ENCODE peak calls at places on chromosomes 2 and 18, in ten cellular contexts. E is T-helper 1 cell, R is fibroblast of mammary gland, D is neural crest cell, P is AG04450, K is AG08395, W is NT2/D1, U is PC-3, H is adrenal gland, O is germinal center. Q is an unnamed sample.

GRCh38 chr18:79986726-79987125 is 1.6 kb downstream of the TXNL4A start:
- DNase-seq in D (no peak), O (no peak), R (no peak), P (no peak), U (no peak), H (no peak), W (no peak), K (peak), E (no peak), Q (no peak)

GRCh38 chr2:15766911-15767597 is 173.3 kb upstream of the MYCN start:
- DNase-seq in U (no peak), W (no peak), E (no peak), O (no peak), H (no peak), R (no peak), D (no peak), P (no peak), K (no peak), Q (no peak)

GRCh38 chr2:26934335-26934724 is 36.1 kb upstream of the MAPRE3 start:
- DNase-seq in P (no peak), U (no peak), K (no peak), O (no peak), D (no peak), H (no peak), R (no peak), W (no peak), E (no peak), Q (no peak)

GRCh38 chr2:188984126-188984525 is 10.0 kb downstream of the COL3A1 start:
- DNase-seq in P (no peak), O (no peak), H (no peak), U (peak), W (no peak), E (no peak), K (peak), R (peak), D (no peak), Q (no peak)

GRCh38 chr2:236569593-236569973 is at the start of gene ACKR3:
- DNase-seq in E (peak), W (peak), K (peak), D (peak), O (peak), R (peak), U (peak), H (peak), P (no peak), Q (peak)

GRCh38 chr2:241813806-241814570 is 5.0 kb downstream of the NEU4 start:
- DNase-seq in P (no peak), W (no peak), K (no peak), E (no peak), D (no peak), O (no peak), H (no peak), R (peak), U (no peak), Q (peak)

GRCh38 chr18:43589611-43590151 is 312.4 kb upstream of the SYT4 start:
- DNase-seq in R (no peak), D (no peak), E (no peak), W (no peak), H (no peak), U (no peak), P (no peak), K (no peak), O (no peak), Q (no peak)

GRCh38 chr2:133235959-133236358 is 332.3 kb downstream of the NCKAP5 start:
- DNase-seq in W (no peak), O (no peak), R (peak), U (peak), K (no peak), E (no peak), D (no peak), H (no peak), P (peak), Q (no peak)

GRCh38 chr2:200810252-200810650 is 1.5 kb upstream of the BZW1 start:
- DNase-seq in R (peak), H (peak), U (peak), O (no peak), W (no peak), D (no peak), E (no peak), K (peak), P (peak), Q (no peak)

GRCh38 chr2:209391776-209392401 is 32.0 kb upstream of the MAP2 start:
- DNase-seq in R (peak), O (no peak), U (peak), W (no peak), E (no peak), K (peak), P (no peak), D (no peak), H (peak), Q (no peak)

GRCh38 chr2:38712871-38713270 is 38.3 kb downstream of the SRSF7 start:
- DNase-seq in H (no peak), K (no peak), O (no peak), P (no peak), R (peak), D (no peak), E (no peak), W (no peak), U (peak), Q (no peak)

GRCh38 chr2:1766851-1767771 is 22.8 kb upstream of the PXDN start:
- DNase-seq in K (no peak), U (no peak), H (no peak), R (no peak), W (no peak), O (no peak), E (no peak), D (no peak), P (no peak), Q (no peak)

GRCh38 chr2:176101862-176102261 is 2.3 kb downstream of the HOXD12 start:
- DNase-seq in R (no peak), E (no peak), W (no peak), H (no peak), P (no peak), D (no peak), O (no peak), U (no peak), K (no peak), Q (no peak)

GRCh38 chr2:217953531-217953932 is 49.3 kb downstream of the TNS1 start:
- DNase-seq in K (no peak), O (no peak), P (no peak), W (no peak), R (no peak), E (no peak), U (no peak), D (no peak), H (peak), Q (no peak)

GRCh38 chr18:36901277-36901701 is 72.4 kb downstream of the KIAA1328 start:
- DNase-seq in K (no peak), R (peak), O (no peak), W (no peak), U (peak), E (no peak), H (no peak), D (no peak), P (no peak), Q (no peak)

GRCh38 chr2:69308338-69308737 is 78.7 kb downstream of the GFPT1 start:
- DNase-seq in U (no peak), E (no peak), H (no peak), P (no peak), R (no peak), D (no peak), K (no peak), W (no peak), O (no peak), Q (no peak)

GRCh38 chr2:222842517-222843174 is 18.2 kb upstream of the ACSL3 start:
- DNase-seq in O (no peak), W (no peak), U (peak), R (peak), K (no peak), E (no peak), D (no peak), P (no peak), H (no peak), Q (no peak)

GRCh38 chr2:53422979-53423378 is 344.6 kb upstream of the CHAC2 start:
- DNase-seq in W (peak), H (peak), D (peak), R (peak), O (peak), P (no peak), E (peak), U (peak), K (peak), Q (peak)

GRCh38 chr2:218431878-218432277 is 13.0 kb downstream of the VIL1 start:
- DNase-seq in O (no peak), U (no peak), P (no peak), E (no peak), W (no peak), D (no peak), H (no peak), R (no peak), K (no peak), Q (no peak)

Q was measured in transverse colon.